ENCODE peak calls at places on chromosomes 12 and 14, in four cellular contexts. One of them, this sample, is unnamed.

GRCh38 chr14:103817595-103817994 is 29.8 kb downstream of the PPP1R13B start:
- DNase-seq in NB4: no peak
- DNase-seq in cardiac fibroblast: no peak
- DNase-seq in coronary artery: no peak
- DNase-seq in this sample: no peak

GRCh38 chr14:65560340-65561027 is 148.0 kb downstream of the FUT8 start:
- DNase-seq in cardiac fibroblast: no peak
- DNase-seq in coronary artery: no peak
- DNase-seq in NB4: no peak
- DNase-seq in this sample: no peak

GRCh38 chr14:65732112-65732511 is 319.6 kb downstream of the FUT8 start:
- DNase-seq in coronary artery: no peak
- DNase-seq in cardiac fibroblast: no peak
- DNase-seq in NB4: no peak
- DNase-seq in this sample: no peak

GRCh38 chr14:90897022-90897421 is 80.8 kb upstream of the TTC7B start:
- DNase-seq in NB4: no peak
- DNase-seq in cardiac fibroblast: no peak
- DNase-seq in coronary artery: no peak
- DNase-seq in this sample: no peak

GRCh38 chr12:55830601-55831406 is 1.4 kb upstream of the DNAJC14 start:
- DNase-seq in NB4: peak; percentile 68
- DNase-seq in cardiac fibroblast: peak; percentile 84
- DNase-seq in coronary artery: peak; percentile 87
- DNase-seq in this sample: peak; percentile 89

GRCh38 chr14:57266060-57266459 is 2.6 kb downstream of the EXOC5 start:
- DNase-seq in NB4: no peak
- DNase-seq in coronary artery: no peak
- DNase-seq in cardiac fibroblast: peak; percentile 19
- DNase-seq in this sample: no peak

GRCh38 chr14:58717821-58718220 is 80.1 kb downstream of the DACT1 start:
- DNase-seq in NB4: no peak
- DNase-seq in coronary artery: no peak
- DNase-seq in cardiac fibroblast: no peak
- DNase-seq in this sample: no peak

GRCh38 chr14:51869426-51870113 is 9.2 kb downstream of the GNG2 start:
- DNase-seq in NB4: no peak
- DNase-seq in coronary artery: no peak
- DNase-seq in cardiac fibroblast: no peak
- DNase-seq in this sample: no peak

GRCh38 chr14:64729386-64730060 is 25.3 kb downstream of the PLEKHG3 start:
- DNase-seq in coronary artery: no peak
- DNase-seq in NB4: peak; percentile 45
- DNase-seq in cardiac fibroblast: no peak
- DNase-seq in this sample: no peak

GRCh38 chr12:96807741-96808140 is 99.3 kb upstream of the NEDD1 start:
- DNase-seq in cardiac fibroblast: no peak
- DNase-seq in coronary artery: no peak
- DNase-seq in NB4: no peak
- DNase-seq in this sample: no peak

GRCh38 chr12:111430418-111431353 is 25.0 kb downstream of the SH2B3 start:
- DNase-seq in cardiac fibroblast: no peak
- DNase-seq in coronary artery: no peak
- DNase-seq in NB4: peak; percentile 85
- DNase-seq in this sample: no peak

GRCh38 chr12:67447180-67447579 is 178.0 kb downstream of the CAND1 start:
- DNase-seq in cardiac fibroblast: no peak
- DNase-seq in coronary artery: no peak
- DNase-seq in NB4: no peak
- DNase-seq in this sample: no peak

GRCh38 chr12:24360057-24360456 is 410.6 kb upstream of the SOX5 start:
- DNase-seq in NB4: no peak
- DNase-seq in cardiac fibroblast: no peak
- DNase-seq in coronary artery: no peak
- DNase-seq in this sample: no peak

GRCh38 chr12:3040663-3041544 is 36.3 kb upstream of the TSPAN9 start:
- DNase-seq in coronary artery: no peak
- DNase-seq in cardiac fibroblast: no peak
- DNase-seq in NB4: no peak
- DNase-seq in this sample: no peak

GRCh38 chr12:29208935-29209701 is 60.0 kb downstream of the FAR2 start:
- DNase-seq in cardiac fibroblast: no peak
- DNase-seq in coronary artery: no peak
- DNase-seq in NB4: peak; percentile 43
- DNase-seq in this sample: no peak

GRCh38 chr12:52212701-52213540 is 20.1 kb upstream of the KRT7 start:
- DNase-seq in NB4: no peak
- DNase-seq in coronary artery: no peak
- DNase-seq in cardiac fibroblast: no peak
- DNase-seq in this sample: no peak

GRCh38 chr14:74620497-74620921 is 8.5 kb upstream of the LTBP2 start:
- DNase-seq in cardiac fibroblast: peak; percentile 67
- DNase-seq in coronary artery: no peak
- DNase-seq in NB4: peak; percentile 91
- DNase-seq in this sample: no peak

GRCh38 chr12:115979351-115979750 is 298.1 kb downstream of the MED13L start:
- DNase-seq in cardiac fibroblast: peak; percentile 26
- DNase-seq in NB4: no peak
- DNase-seq in coronary artery: no peak
- DNase-seq in this sample: no peak

GRCh38 chr12:91210577-91210976 is 28.0 kb upstream of the DCN start:
- DNase-seq in coronary artery: no peak
- DNase-seq in cardiac fibroblast: peak; percentile 22
- DNase-seq in NB4: no peak
- DNase-seq in this sample: no peak

GRCh38 chr12:110592078-110592477 is 9.0 kb upstream of the PPTC7 start:
- DNase-seq in cardiac fibroblast: no peak
- DNase-seq in NB4: no peak
- DNase-seq in coronary artery: no peak
- DNase-seq in this sample: no peak

GRCh38 chr12:122411537-122411936 is 10.9 kb downstream of the CLIP1 start:
- DNase-seq in NB4: no peak
- DNase-seq in cardiac fibroblast: no peak
- DNase-seq in coronary artery: no peak
- DNase-seq in this sample: no peak

This sample was measured in osteocyte.